ENCODE peak calls at places on chromosomes 11 and 22, in eight cellular contexts. Y, B, U, X, T, R, O and J are unnamed samples.

GRCh38 chr22:19772673-19773469 is 12.3 kb downstream of the TBX1 start:
- DNase-seq in Y (peak), B (no peak), U (no peak), X (no peak), T (no peak), R (no peak), O (no peak), J (no peak)

GRCh38 chr11:102010776-102011500 is 36.3 kb upstream of the CFAP300 start:
- DNase-seq in Y (no peak), B (no peak), U (peak), X (no peak), T (peak), R (no peak), O (no peak), J (peak)

GRCh38 chr11:65440831-65441499 is 18.4 kb downstream of the NEAT1 start:
- DNase-seq in Y (no peak), B (no peak), U (no peak), X (peak), T (no peak), R (no peak), O (peak), J (peak)

GRCh38 chr11:106943089-106943488 is 75.2 kb downstream of the GUCY1A2 start:
- DNase-seq in Y (no peak), B (no peak), U (no peak), X (no peak), T (no peak), R (no peak), O (no peak), J (no peak)

GRCh38 chr11:112784323-112785073 is 176.7 kb upstream of the NCAM1 start:
- DNase-seq in Y (no peak), B (no peak), U (peak), X (no peak), T (peak), R (no peak), O (no peak), J (peak)

GRCh38 chr11:112697371-112697770 is 263.8 kb upstream of the NCAM1 start:
- DNase-seq in Y (no peak), B (peak), U (no peak), X (no peak), T (no peak), R (no peak), O (no peak), J (no peak)

GRCh38 chr22:25627271-25627848 is 62.9 kb downstream of the GRK3 start:
- DNase-seq in Y (peak), B (peak), U (no peak), X (no peak), T (no peak), R (no peak), O (no peak), J (peak)

GRCh38 chr11:32402836-32403235 is 32.5 kb downstream of the WT1 start:
- DNase-seq in Y (no peak), B (no peak), U (no peak), X (no peak), T (no peak), R (peak), O (no peak), J (no peak)

GRCh38 chr11:125874556-125875124 is 12.8 kb upstream of the HYLS1 start:
- DNase-seq in Y (peak), B (peak), U (peak), X (peak), T (peak), R (peak), O (no peak), J (peak)

GRCh38 chr11:71147331-71147730 is 105.0 kb downstream of the SHANK2 start:
- DNase-seq in Y (no peak), B (no peak), U (no peak), X (no peak), T (no peak), R (no peak), O (peak), J (no peak)

GRCh38 chr22:37253164-37253660 is 9.1 kb upstream of the RAC2 start:
- DNase-seq in Y (peak), B (no peak), U (no peak), X (peak), T (no peak), R (no peak), O (no peak), J (no peak)

GRCh38 chr11:134742228-134742612 is 330.2 kb upstream of the B3GAT1 start:
- DNase-seq in Y (no peak), B (no peak), U (peak), X (no peak), T (no peak), R (no peak), O (no peak), J (peak)

GRCh38 chr11:37504925-37505324 is 906.9 kb upstream of the RAG2 start:
- DNase-seq in Y (no peak), B (no peak), U (no peak), X (no peak), T (peak), R (no peak), O (no peak), J (peak)

GRCh38 chr11:122721201-122721963 is 65.9 kb downstream of the UBASH3B start:
- DNase-seq in Y (no peak), B (no peak), U (no peak), X (no peak), T (no peak), R (no peak), O (no peak), J (no peak)

GRCh38 chr22:42994917-42995562 is 19.9 kb downstream of the PACSIN2 start:
- DNase-seq in Y (peak), B (peak), U (peak), X (no peak), T (peak), R (no peak), O (no peak), J (peak)

GRCh38 chr11:80082386-80082785 is 641.6 kb upstream of the TENM4 start:
- DNase-seq in Y (no peak), B (no peak), U (no peak), X (no peak), T (no peak), R (no peak), O (no peak), J (no peak)

GRCh38 chr11:68579455-68579854 is 104.9 kb upstream of the GAL start:
- DNase-seq in Y (no peak), B (no peak), U (no peak), X (no peak), T (no peak), R (no peak), O (no peak), J (peak)

GRCh38 chr11:61486779-61487178 is 21.8 kb upstream of the LRRC10B start:
- DNase-seq in Y (no peak), B (no peak), U (no peak), X (no peak), T (no peak), R (no peak), O (no peak), J (no peak)

GRCh38 chr22:19287076-19287724 is 4.3 kb downstream of the CLTCL1 start:
- DNase-seq in Y (no peak), B (no peak), U (no peak), X (no peak), T (no peak), R (peak), O (no peak), J (peak)

GRCh38 chr11:84247931-84248330 is 961.8 kb upstream of the CCDC90B start:
- DNase-seq in Y (no peak), B (no peak), U (no peak), X (no peak), T (no peak), R (peak), O (no peak), J (peak)

GRCh38 chr11:957201-957920 is 31.7 kb downstream of the AP2A2 start:
- DNase-seq in Y (no peak), B (no peak), U (no peak), X (no peak), T (no peak), R (no peak), O (no peak), J (no peak)

GRCh38 chr11:123330071-123330470 is 100.0 kb upstream of the GRAMD1B start:
- DNase-seq in Y (no peak), B (no peak), U (no peak), X (no peak), T (no peak), R (no peak), O (no peak), J (no peak)

GRCh38 chr11:115190196-115190595 is 314.0 kb downstream of the CADM1 start:
- DNase-seq in Y (no peak), B (no peak), U (no peak), X (no peak), T (no peak), R (no peak), O (no peak), J (no peak)

GRCh38 chr11:79374707-79375106 is 66.1 kb downstream of the TENM4 start:
- DNase-seq in Y (no peak), B (peak), U (no peak), X (no peak), T (no peak), R (no peak), O (no peak), J (no peak)

GRCh38 chr11:24592342-24592741 is 95.5 kb downstream of the LUZP2 start:
- DNase-seq in Y (no peak), B (no peak), U (no peak), X (no peak), T (no peak), R (no peak), O (no peak), J (peak)

GRCh38 chr11:34050967-34051348 is 573 bp upstream of the CAPRIN1 start:
- DNase-seq in Y (peak), B (no peak), U (no peak), X (no peak), T (no peak), R (no peak), O (no peak), J (peak)

GRCh38 chr22:27973851-27974250 is 54.8 kb upstream of the PITPNB start:
- DNase-seq in Y (no peak), B (no peak), U (no peak), X (no peak), T (no peak), R (peak), O (no peak), J (peak)

GRCh38 chr11:86138958-86139357 is 70.1 kb upstream of the PICALM start:
- DNase-seq in Y (peak), B (no peak), U (no peak), X (no peak), T (no peak), R (no peak), O (no peak), J (no peak)

GRCh38 chr11:13238879-13239514 is 38.6 kb upstream of the BMAL1 start:
- DNase-seq in Y (peak), B (peak), U (peak), X (peak), T (peak), R (peak), O (no peak), J (peak)

GRCh38 chr22:34608716-34609115 is 457.2 kb upstream of the ISX start:
- DNase-seq in Y (no peak), B (no peak), U (no peak), X (no peak), T (no peak), R (no peak), O (no peak), J (no peak)

GRCh38 chr11:1205987-1206331 is 16.9 kb upstream of the MUC5B start:
- DNase-seq in Y (no peak), B (no peak), U (no peak), X (no peak), T (no peak), R (no peak), O (peak), J (no peak)

GRCh38 chr22:19940536-19941364 is 822 bp upstream of the COMT start:
- DNase-seq in Y (peak), B (no peak), U (no peak), X (no peak), T (peak), R (no peak), O (no peak), J (no peak)

GRCh38 chr11:114264381-114264780 is 31.8 kb upstream of the NNMT start:
- DNase-seq in Y (no peak), B (no peak), U (no peak), X (no peak), T (no peak), R (no peak), O (peak), J (no peak)

GRCh38 chr11:11981840-11982239 is 26.6 kb downstream of the DKK3 start:
- DNase-seq in Y (no peak), B (no peak), U (no peak), X (no peak), T (no peak), R (no peak), O (no peak), J (no peak)

GRCh38 chr11:4459470-4459869 is 10.4 kb downstream of the OR52K2 start:
- DNase-seq in Y (peak), B (peak), U (no peak), X (no peak), T (no peak), R (no peak), O (no peak), J (peak)

GRCh38 chr11:109794501-109794900 is 298.7 kb upstream of the ZC3H12C start:
- DNase-seq in Y (no peak), B (no peak), U (no peak), X (no peak), T (no peak), R (no peak), O (no peak), J (no peak)

GRCh38 chr11:10441652-10442503 is 13.2 kb upstream of the AMPD3 start:
- DNase-seq in Y (peak), B (no peak), U (no peak), X (no peak), T (no peak), R (no peak), O (no peak), J (no peak)

GRCh38 chr11:122784325-122785155 is 53.8 kb upstream of the CRTAM start:
- DNase-seq in Y (no peak), B (no peak), U (no peak), X (no peak), T (peak), R (no peak), O (peak), J (peak)

GRCh38 chr11:69297926-69298777 is 4.2 kb downstream of the MYEOV start:
- DNase-seq in Y (peak), B (peak), U (peak), X (no peak), T (peak), R (no peak), O (no peak), J (peak)